ENCODE peak calls at places on chromosomes 2 and 18, in eight cellular contexts. N, Y, C, H, I, D, V and U are unnamed samples.

GRCh38 chr2:134582547-134582899 is 136.3 kb downstream of the TMEM163 start:
- DNase-seq in N (no peak), Y (no peak), C (no peak), H (no peak), I (no peak), D (no peak), V (no peak), U (no peak)

GRCh38 chr18:36287653-36288052 is 9.9 kb upstream of the FHOD3 start:
- DNase-seq in N (no peak), Y (no peak), C (no peak), H (no peak), I (no peak), D (no peak), V (no peak), U (no peak)

GRCh38 chr2:218236829-218237228 is 19.8 kb downstream of the ARPC2 start:
- DNase-seq in N (no peak), Y (no peak), C (no peak), H (no peak), I (no peak), D (no peak), V (no peak), U (no peak)

GRCh38 chr2:150601280-150602038 is 114.0 kb upstream of the RND3 start:
- DNase-seq in N (no peak), Y (no peak), C (no peak), H (no peak), I (no peak), D (no peak), V (peak), U (no peak)

GRCh38 chr2:18267501-18267900 is 293.0 kb downstream of the RDH14 start:
- DNase-seq in N (no peak), Y (no peak), C (no peak), H (no peak), I (no peak), D (no peak), V (no peak), U (no peak)

GRCh38 chr2:195331124-195331523 is 325.9 kb upstream of the SLC39A10 start:
- DNase-seq in N (no peak), Y (no peak), C (no peak), H (no peak), I (no peak), D (no peak), V (no peak), U (no peak)

GRCh38 chr2:107927034-107927534 is 59.2 kb upstream of the SLC5A7 start:
- DNase-seq in N (no peak), Y (no peak), C (no peak), H (no peak), I (no peak), D (no peak), V (no peak), U (no peak)

GRCh38 chr18:60064271-60064670 is 164.5 kb downstream of the PMAIP1 start:
- DNase-seq in N (no peak), Y (no peak), C (no peak), H (no peak), I (no peak), D (no peak), V (no peak), U (no peak)

GRCh38 chr2:133434962-133435668 is 133.1 kb downstream of the NCKAP5 start:
- DNase-seq in N (no peak), Y (no peak), C (no peak), H (no peak), I (no peak), D (no peak), V (peak), U (no peak)

GRCh38 chr2:171479154-171479814 is 43.0 kb upstream of the CYBRD1 start:
- DNase-seq in N (no peak), Y (no peak), C (no peak), H (no peak), I (peak), D (no peak), V (peak), U (no peak)

GRCh38 chr2:216222650-216223352 is 113.7 kb downstream of the XRCC5 start:
- DNase-seq in N (no peak), Y (peak), C (no peak), H (no peak), I (peak), D (no peak), V (peak), U (no peak)

GRCh38 chr2:38601463-38602135 is 1.1 kb downstream of the HNRNPLL start:
- DNase-seq in N (no peak), Y (no peak), C (peak), H (no peak), I (no peak), D (no peak), V (peak), U (no peak)

GRCh38 chr18:58221060-58221725 is 177.2 kb downstream of the NEDD4L start:
- DNase-seq in N (no peak), Y (peak), C (no peak), H (no peak), I (no peak), D (peak), V (peak), U (no peak)

GRCh38 chr18:60568211-60568610 is 195.6 kb upstream of the MC4R start:
- DNase-seq in N (no peak), Y (no peak), C (no peak), H (no peak), I (no peak), D (no peak), V (no peak), U (no peak)

GRCh38 chr2:119549236-119549635 is 5.0 kb downstream of the CFAP221 start:
- DNase-seq in N (no peak), Y (no peak), C (no peak), H (no peak), I (no peak), D (no peak), V (peak), U (no peak)

GRCh38 chr2:10923965-10924364 is 12.2 kb downstream of the KCNF1 start:
- DNase-seq in N (no peak), Y (no peak), C (no peak), H (no peak), I (no peak), D (no peak), V (no peak), U (no peak)

GRCh38 chr2:127061377-127062273 is 45.3 kb downstream of the BIN1 start:
- DNase-seq in N (no peak), Y (no peak), C (no peak), H (no peak), I (no peak), D (no peak), V (peak), U (peak)

GRCh38 chr2:235931676-235932075 is 236.5 kb downstream of the GBX2 start:
- DNase-seq in N (no peak), Y (no peak), C (no peak), H (no peak), I (no peak), D (no peak), V (no peak), U (no peak)

GRCh38 chr2:207819839-207820784 is 50.4 kb upstream of the FZD5 start:
- DNase-seq in N (no peak), Y (no peak), C (no peak), H (no peak), I (no peak), D (peak), V (no peak), U (no peak)

GRCh38 chr2:4553219-4553618 is 849.8 kb downstream of the DCDC2C start:
- DNase-seq in N (no peak), Y (no peak), C (no peak), H (no peak), I (no peak), D (no peak), V (no peak), U (no peak)

GRCh38 chr2:191607101-191607500 is 70.8 kb upstream of the NABP1 start:
- DNase-seq in N (no peak), Y (no peak), C (no peak), H (no peak), I (no peak), D (no peak), V (peak), U (no peak)

GRCh38 chr2:133326651-133327397 is 241.4 kb downstream of the NCKAP5 start:
- DNase-seq in N (no peak), Y (no peak), C (no peak), H (no peak), I (no peak), D (no peak), V (peak), U (no peak)

GRCh38 chr2:203871371-203871983 is 3.9 kb downstream of the CTLA4 start:
- DNase-seq in N (no peak), Y (no peak), C (no peak), H (no peak), I (peak), D (no peak), V (no peak), U (no peak)

GRCh38 chr2:216849987-216850386 is 9.9 kb downstream of the TNP1 start:
- DNase-seq in N (peak), Y (no peak), C (peak), H (peak), I (no peak), D (peak), V (peak), U (no peak)

GRCh38 chr2:27152796-27153464 is 4.1 kb downstream of the TCF23 start:
- DNase-seq in N (no peak), Y (no peak), C (no peak), H (no peak), I (no peak), D (no peak), V (no peak), U (no peak)

GRCh38 chr2:40653829-40654228 is 201.9 kb upstream of the SLC8A1 start:
- DNase-seq in N (no peak), Y (no peak), C (no peak), H (no peak), I (no peak), D (no peak), V (no peak), U (no peak)

GRCh38 chr2:136112317-136112891 is 5.5 kb downstream of the CXCR4 start:
- DNase-seq in N (no peak), Y (no peak), C (no peak), H (no peak), I (no peak), D (no peak), V (no peak), U (no peak)

GRCh38 chr2:215390550-215390913 is 45.3 kb downstream of the FN1 start:
- DNase-seq in N (no peak), Y (no peak), C (no peak), H (no peak), I (no peak), D (no peak), V (no peak), U (no peak)

GRCh38 chr2:152326710-152327109 is 8.3 kb upstream of the FMNL2 start:
- DNase-seq in N (no peak), Y (no peak), C (no peak), H (no peak), I (no peak), D (no peak), V (no peak), U (no peak)

GRCh38 chr2:71658771-71659170 is 205.4 kb downstream of the DYSF start:
- DNase-seq in N (no peak), Y (no peak), C (no peak), H (no peak), I (no peak), D (no peak), V (no peak), U (no peak)

GRCh38 chr2:25606892-25607291 is 66.5 kb downstream of the DTNB start:
- DNase-seq in N (no peak), Y (no peak), C (no peak), H (no peak), I (no peak), D (no peak), V (peak), U (no peak)

GRCh38 chr2:234399451-234400246 is 97.2 kb downstream of the ARL4C start:
- DNase-seq in N (no peak), Y (no peak), C (no peak), H (no peak), I (no peak), D (no peak), V (no peak), U (no peak)

GRCh38 chr2:67046568-67046967 is 350.6 kb upstream of the ETAA1 start:
- DNase-seq in N (no peak), Y (no peak), C (no peak), H (no peak), I (no peak), D (no peak), V (no peak), U (no peak)

GRCh38 chr2:16726577-16726976 is 60.9 kb upstream of the CYRIA start:
- DNase-seq in N (no peak), Y (no peak), C (no peak), H (no peak), I (no peak), D (no peak), V (no peak), U (no peak)

DNA sequence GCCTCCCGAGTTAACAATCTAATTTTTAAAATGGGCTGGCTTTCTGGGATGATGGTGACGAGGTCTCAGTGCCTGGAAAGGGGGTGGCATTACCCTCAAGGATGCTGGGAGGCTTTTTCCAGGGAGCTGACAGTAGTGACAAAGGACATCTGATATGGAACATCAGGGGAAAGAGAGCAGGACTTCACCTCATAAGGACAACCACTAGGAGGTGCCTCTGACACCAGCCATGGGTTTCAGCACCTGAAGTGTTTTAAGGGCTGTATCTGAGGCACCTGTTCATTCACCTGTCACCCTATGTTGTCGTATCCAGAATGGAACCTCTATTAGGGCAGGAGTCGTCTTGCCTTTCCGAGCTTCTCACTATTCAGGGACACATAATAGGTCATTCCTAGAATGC is 10.8 kb downstream of the IL36B start:
- DNase-seq in N (no peak), Y (no peak), C (no peak), H (no peak), I (no peak), D (no peak), V (no peak), U (no peak)
- TF ChIP-seq CTCF in N (no peak), Y (peak), C (no peak), H (no peak), I (no peak), D (no peak), V (peak), U (no peak)

DNA sequence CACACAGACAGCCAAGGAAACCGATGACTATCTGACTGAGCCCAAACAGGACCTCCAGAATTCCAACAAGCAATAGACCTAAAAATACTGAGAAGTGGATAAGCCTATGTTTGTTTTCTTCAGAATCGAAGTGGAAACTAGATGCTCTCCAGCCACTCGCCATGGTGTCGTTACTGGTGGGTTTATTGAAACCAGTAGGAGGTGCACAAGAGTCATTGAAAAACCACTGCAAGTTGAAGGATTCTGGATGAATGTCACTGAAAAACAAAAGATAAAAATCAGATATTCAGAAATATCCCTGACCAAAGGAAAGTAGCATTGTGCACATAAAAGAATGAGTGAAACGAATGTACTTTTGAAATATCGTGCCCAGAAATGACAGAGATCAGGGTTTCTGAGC is 15.3 kb downstream of the TM4SF20 start:
- DNase-seq in N (no peak), Y (no peak), C (no peak), H (no peak), I (no peak), D (no peak), V (no peak), U (no peak)
- TF ChIP-seq CTCF in N (no peak), Y (peak), C (peak), H (no peak), I (no peak), D (no peak), V (peak), U (peak)

DNA sequence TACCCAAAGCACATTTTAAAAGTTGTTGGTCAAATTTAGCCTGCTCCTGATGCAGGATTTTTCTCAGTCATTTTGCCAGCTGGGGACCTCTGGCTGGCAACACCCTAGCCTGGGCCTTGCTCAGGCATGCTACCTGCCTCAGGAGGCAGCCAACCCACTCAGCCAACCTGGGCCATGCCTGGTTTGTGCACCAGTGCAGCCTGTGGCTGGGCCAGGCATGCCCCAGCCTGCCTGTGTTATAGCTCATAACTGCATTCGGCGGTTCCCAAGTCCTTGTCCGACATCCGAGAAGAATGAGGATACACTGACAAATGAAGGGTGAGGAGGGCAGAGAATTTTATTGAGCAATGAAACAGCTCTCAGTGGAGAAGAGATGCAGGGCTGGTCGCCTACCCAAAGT is 608.0 kb downstream of the SUCLG1 start:
- DNase-seq in N (no peak), Y (no peak), C (no peak), H (no peak), I (no peak), D (no peak), V (no peak), U (no peak)
- TF ChIP-seq CTCF in N (no peak), Y (no peak), C (no peak), H (no peak), I (no peak), D (no peak), V (no peak), U (no peak)

GRCh38 chr2:14722919-14723559 is 90.5 kb downstream of the LRATD1 start:
- DNase-seq in N (no peak), Y (no peak), C (no peak), H (no peak), I (no peak), D (no peak), V (no peak), U (no peak)
- TF ChIP-seq CTCF in N (no peak), Y (no peak), C (no peak), H (no peak), I (no peak), D (no peak), V (no peak), U (no peak)

DNA sequence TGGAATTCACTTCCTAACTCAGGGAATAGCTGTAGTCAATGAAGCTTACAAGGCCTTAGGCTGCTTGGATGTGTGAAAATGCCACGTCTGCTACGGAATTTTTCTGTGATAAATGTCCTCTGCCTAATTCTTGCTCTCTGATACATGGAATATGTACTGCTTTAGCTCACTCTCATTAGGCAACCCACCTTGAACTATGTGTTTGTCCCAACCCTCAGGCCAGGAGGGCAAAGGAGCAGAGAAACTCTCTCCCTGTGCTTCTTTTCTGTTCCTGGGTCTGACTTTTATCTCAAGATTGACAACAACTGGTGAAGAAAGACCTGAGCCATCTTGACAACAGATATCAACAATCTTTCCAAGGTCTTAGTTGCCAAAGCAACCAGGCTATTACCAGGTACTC is 143.9 kb downstream of the GCA start:
- DNase-seq in N (no peak), Y (no peak), C (no peak), H (no peak), I (no peak), D (no peak), V (no peak), U (no peak)
- TF ChIP-seq CTCF in N (no peak), Y (no peak), C (no peak), H (no peak), I (no peak), D (no peak), V (no peak), U (no peak)

GRCh38 chr2:48530033-48530804 is at the start of gene STON1:
- DNase-seq in N (no peak), Y (peak), C (peak), H (no peak), I (peak), D (peak), V (peak), U (peak)
- TF ChIP-seq CTCF in N (no peak), Y (no peak), C (peak), H (no peak), I (no peak), D (no peak), V (no peak), U (no peak)